ENCODE peak calls at places on chromosomes 4 and X, in five cellular contexts. F is activated CD4-positive, alpha-beta T cell treated with anti-CD3 and anti-CD28 coated beads, Interleukin-2, amount 10 ng/mL, durations not matched to agents 7 days and 5 days; I is SW480; W is omental fat pad; H is H4. R is an unnamed sample.

GRCh38 chr4:25970241-25970675 is 56.2 kb downstream of the SMIM20 start:
- DNase-seq in F (no peak), I (no peak), W (no peak), H (no peak), R (peak)

GRCh38 chr4:108080752-108081151 is 88.0 kb downstream of the LEF1 start:
- DNase-seq in F (peak), I (no peak), W (no peak), H (no peak), R (no peak)

GRCh38 chr4:15756361-15756861 is 21.7 kb upstream of the CD38 start:
- DNase-seq in F (peak), I (peak), W (no peak), H (peak), R (peak)

GRCh38 chr4:139887962-139888735 is 222.5 kb downstream of the MGST2 start:
- DNase-seq in F (no peak), I (no peak), W (no peak), H (no peak), R (no peak)

GRCh38 chrX:1486749-1487361 is 34.1 kb upstream of the ASMTL start:
- DNase-seq in F (no peak), I (no peak), W (no peak), H (no peak), R (no peak)

GRCh38 chr4:154335588-154335987 is 156.0 kb downstream of the DCHS2 start:
- DNase-seq in F (no peak), I (no peak), W (no peak), H (no peak), R (no peak)

GRCh38 chr4:76550966-76551780 is 116.1 kb downstream of the SHROOM3 start:
- DNase-seq in F (no peak), I (no peak), W (no peak), H (peak), R (peak)

GRCh38 chrX:121579016-121579760 is 531.8 kb downstream of the GLUD2 start:
- DNase-seq in F (peak), I (peak), W (no peak), H (peak), R (peak)

GRCh38 chr4:118941799-118942198 is 53.1 kb downstream of the SYNPO2 start:
- DNase-seq in F (no peak), I (no peak), W (no peak), H (no peak), R (no peak)

GRCh38 chr4:30943356-30943755 is 223.2 kb downstream of the PCDH7 start:
- DNase-seq in F (no peak), I (no peak), W (no peak), H (no peak), R (no peak)

GRCh38 chr4:1725521-1725920 is 4.2 kb downstream of the TACC3 start:
- DNase-seq in F (no peak), I (no peak), W (no peak), H (no peak), R (no peak)

GRCh38 chr4:79697444-79697843 is 289.4 kb upstream of the GK2 start:
- DNase-seq in F (no peak), I (no peak), W (no peak), H (no peak), R (no peak)

GRCh38 chr4:72468904-72469502 is 100.0 kb downstream of the ADAMTS3 start:
- DNase-seq in F (no peak), I (peak), W (no peak), H (no peak), R (no peak)

GRCh38 chrX:47958943-47959342 is 44.8 kb downstream of the ZNF182 start:
- DNase-seq in F (peak), I (peak), W (no peak), H (no peak), R (no peak)

GRCh38 chr4:7860600-7861158 is 79.0 kb downstream of the AFAP1 start:
- DNase-seq in F (no peak), I (no peak), W (no peak), H (no peak), R (no peak)

GRCh38 chr4:148126825-148127224 is 315.4 kb downstream of the NR3C2 start:
- DNase-seq in F (no peak), I (no peak), W (no peak), H (no peak), R (no peak)

GRCh38 chr4:6957994-6958393 is 48.4 kb downstream of the TBC1D14 start:
- DNase-seq in F (no peak), I (no peak), W (no peak), H (no peak), R (no peak)

GRCh38 chr4:168765726-168766125 is 244.3 kb downstream of the CBR4 start:
- DNase-seq in F (no peak), I (no peak), W (no peak), H (peak), R (peak)

GRCh38 chr4:106201373-106201772 is 114.6 kb downstream of the TBCK start:
- DNase-seq in F (no peak), I (peak), W (no peak), H (peak), R (no peak)

GRCh38 chrX:81586091-81586490 is 384.2 kb downstream of the SH3BGRL start:
- DNase-seq in F (no peak), I (no peak), W (no peak), H (no peak), R (no peak)

GRCh38 chrX:153469811-153470410 is 465 bp downstream of the HAUS7 start:
- DNase-seq in F (peak), I (peak), W (no peak), H (no peak), R (peak)

GRCh38 chr4:168059251-168059650 is 33.1 kb upstream of the ANXA10 start:
- DNase-seq in F (no peak), I (no peak), W (no peak), H (no peak), R (no peak)

R was measured in Daoy.